ENCODE peak calls at places on chromosomes 13 and 19, in nine cellular contexts. One of them, this sample, is unnamed.

GRCh38 chr13:22422023-22422422 is 751.1 kb downstream of the FGF9 start:
- DNase-seq in activated CD4-positive, alpha-beta T cell treated with anti-CD3 and anti-CD28 coated beads, Interleukin-2, amount 50 U/mL, for 24 hours: no peak
- DNase-seq in hippocampal formation: no peak
- DNase-seq in iPS DF 6.9: no peak
- DNase-seq in activated naive CD4-positive, alpha-beta T cell treated with anti-CD3 and anti-CD28 coated beads, Interleukin-2, amount 50 U/mL, for 16 hours: no peak
- DNase-seq in Calu3: no peak
- DNase-seq in activated effector memory CD4-positive, alpha-beta T cell treated with Interleukin-2 at 50 U/mL for 16 hours: no peak
- DNase-seq in breast epithelium: no peak
- DNase-seq in CD8-positive, alpha-beta T cell: no peak
- DNase-seq in this sample: no peak

GRCh38 chr19:4369888-4370260 is 26.5 kb downstream of the MPND start:
- DNase-seq in activated CD4-positive, alpha-beta T cell treated with anti-CD3 and anti-CD28 coated beads, Interleukin-2, amount 50 U/mL, for 24 hours: peak
- DNase-seq in hippocampal formation: peak
- DNase-seq in iPS DF 6.9: no peak
- DNase-seq in activated naive CD4-positive, alpha-beta T cell treated with anti-CD3 and anti-CD28 coated beads, Interleukin-2, amount 50 U/mL, for 16 hours: peak
- DNase-seq in Calu3: no peak
- DNase-seq in activated effector memory CD4-positive, alpha-beta T cell treated with Interleukin-2 at 50 U/mL for 16 hours: peak
- DNase-seq in breast epithelium: no peak
- DNase-seq in CD8-positive, alpha-beta T cell: peak
- DNase-seq in this sample: peak

GRCh38 chr13:104327217-104327616 is 1261.0 kb upstream of the SLC10A2 start:
- DNase-seq in activated CD4-positive, alpha-beta T cell treated with anti-CD3 and anti-CD28 coated beads, Interleukin-2, amount 50 U/mL, for 24 hours: no peak
- DNase-seq in hippocampal formation: no peak
- DNase-seq in iPS DF 6.9: no peak
- DNase-seq in activated naive CD4-positive, alpha-beta T cell treated with anti-CD3 and anti-CD28 coated beads, Interleukin-2, amount 50 U/mL, for 16 hours: no peak
- DNase-seq in Calu3: no peak
- DNase-seq in activated effector memory CD4-positive, alpha-beta T cell treated with Interleukin-2 at 50 U/mL for 16 hours: no peak
- DNase-seq in breast epithelium: no peak
- DNase-seq in CD8-positive, alpha-beta T cell: no peak
- DNase-seq in this sample: no peak

GRCh38 chr13:35252536-35253205 is 223.8 kb downstream of the MAB21L1 start:
- DNase-seq in activated CD4-positive, alpha-beta T cell treated with anti-CD3 and anti-CD28 coated beads, Interleukin-2, amount 50 U/mL, for 24 hours: no peak
- DNase-seq in hippocampal formation: no peak
- DNase-seq in iPS DF 6.9: no peak
- DNase-seq in activated naive CD4-positive, alpha-beta T cell treated with anti-CD3 and anti-CD28 coated beads, Interleukin-2, amount 50 U/mL, for 16 hours: no peak
- DNase-seq in Calu3: no peak
- DNase-seq in activated effector memory CD4-positive, alpha-beta T cell treated with Interleukin-2 at 50 U/mL for 16 hours: no peak
- DNase-seq in breast epithelium: no peak
- DNase-seq in CD8-positive, alpha-beta T cell: no peak
- DNase-seq in this sample: no peak

GRCh38 chr19:44808463-44809371 is at the start of gene BCAM:
- DNase-seq in activated CD4-positive, alpha-beta T cell treated with anti-CD3 and anti-CD28 coated beads, Interleukin-2, amount 50 U/mL, for 24 hours: no peak
- DNase-seq in hippocampal formation: peak
- DNase-seq in iPS DF 6.9: no peak
- DNase-seq in activated naive CD4-positive, alpha-beta T cell treated with anti-CD3 and anti-CD28 coated beads, Interleukin-2, amount 50 U/mL, for 16 hours: no peak
- DNase-seq in Calu3: peak
- DNase-seq in activated effector memory CD4-positive, alpha-beta T cell treated with Interleukin-2 at 50 U/mL for 16 hours: no peak
- DNase-seq in breast epithelium: peak
- DNase-seq in CD8-positive, alpha-beta T cell: no peak
- DNase-seq in this sample: no peak

GRCh38 chr13:44426461-44426860 is 52.8 kb downstream of the SERP2 start:
- DNase-seq in activated CD4-positive, alpha-beta T cell treated with anti-CD3 and anti-CD28 coated beads, Interleukin-2, amount 50 U/mL, for 24 hours: no peak
- DNase-seq in hippocampal formation: no peak
- DNase-seq in iPS DF 6.9: no peak
- DNase-seq in activated naive CD4-positive, alpha-beta T cell treated with anti-CD3 and anti-CD28 coated beads, Interleukin-2, amount 50 U/mL, for 16 hours: no peak
- DNase-seq in Calu3: no peak
- DNase-seq in activated effector memory CD4-positive, alpha-beta T cell treated with Interleukin-2 at 50 U/mL for 16 hours: no peak
- DNase-seq in breast epithelium: no peak
- DNase-seq in CD8-positive, alpha-beta T cell: no peak
- DNase-seq in this sample: no peak

GRCh38 chr13:28744091-28744536 is 25.3 kb upstream of the SLC46A3 start:
- DNase-seq in activated CD4-positive, alpha-beta T cell treated with anti-CD3 and anti-CD28 coated beads, Interleukin-2, amount 50 U/mL, for 24 hours: no peak
- DNase-seq in hippocampal formation: no peak
- DNase-seq in iPS DF 6.9: no peak
- DNase-seq in activated naive CD4-positive, alpha-beta T cell treated with anti-CD3 and anti-CD28 coated beads, Interleukin-2, amount 50 U/mL, for 16 hours: no peak
- DNase-seq in Calu3: no peak
- DNase-seq in activated effector memory CD4-positive, alpha-beta T cell treated with Interleukin-2 at 50 U/mL for 16 hours: no peak
- DNase-seq in breast epithelium: no peak
- DNase-seq in CD8-positive, alpha-beta T cell: no peak
- DNase-seq in this sample: no peak

GRCh38 chr19:3335431-3336350 is 30.7 kb upstream of the NFIC start:
- DNase-seq in activated CD4-positive, alpha-beta T cell treated with anti-CD3 and anti-CD28 coated beads, Interleukin-2, amount 50 U/mL, for 24 hours: no peak
- DNase-seq in hippocampal formation: no peak
- DNase-seq in iPS DF 6.9: no peak
- DNase-seq in activated naive CD4-positive, alpha-beta T cell treated with anti-CD3 and anti-CD28 coated beads, Interleukin-2, amount 50 U/mL, for 16 hours: no peak
- DNase-seq in Calu3: no peak
- DNase-seq in activated effector memory CD4-positive, alpha-beta T cell treated with Interleukin-2 at 50 U/mL for 16 hours: no peak
- DNase-seq in breast epithelium: no peak
- DNase-seq in CD8-positive, alpha-beta T cell: no peak
- DNase-seq in this sample: no peak

GRCh38 chr19:41307954-41308449 is 2.0 kb upstream of the CCDC97 start:
- DNase-seq in activated CD4-positive, alpha-beta T cell treated with anti-CD3 and anti-CD28 coated beads, Interleukin-2, amount 50 U/mL, for 24 hours: no peak
- DNase-seq in hippocampal formation: no peak
- DNase-seq in iPS DF 6.9: no peak
- DNase-seq in activated naive CD4-positive, alpha-beta T cell treated with anti-CD3 and anti-CD28 coated beads, Interleukin-2, amount 50 U/mL, for 16 hours: no peak
- DNase-seq in Calu3: no peak
- DNase-seq in activated effector memory CD4-positive, alpha-beta T cell treated with Interleukin-2 at 50 U/mL for 16 hours: no peak
- DNase-seq in breast epithelium: no peak
- DNase-seq in CD8-positive, alpha-beta T cell: no peak
- DNase-seq in this sample: no peak

GRCh38 chr13:25192936-25193335 is 20.8 kb upstream of the AMER2 start:
- DNase-seq in activated CD4-positive, alpha-beta T cell treated with anti-CD3 and anti-CD28 coated beads, Interleukin-2, amount 50 U/mL, for 24 hours: no peak
- DNase-seq in hippocampal formation: peak
- DNase-seq in iPS DF 6.9: no peak
- DNase-seq in activated naive CD4-positive, alpha-beta T cell treated with anti-CD3 and anti-CD28 coated beads, Interleukin-2, amount 50 U/mL, for 16 hours: no peak
- DNase-seq in Calu3: no peak
- DNase-seq in activated effector memory CD4-positive, alpha-beta T cell treated with Interleukin-2 at 50 U/mL for 16 hours: no peak
- DNase-seq in breast epithelium: no peak
- DNase-seq in CD8-positive, alpha-beta T cell: no peak
- DNase-seq in this sample: no peak

GRCh38 chr19:2149980-2150793 is 1.2 kb downstream of the AP3D1 start:
- DNase-seq in activated CD4-positive, alpha-beta T cell treated with anti-CD3 and anti-CD28 coated beads, Interleukin-2, amount 50 U/mL, for 24 hours: no peak
- DNase-seq in hippocampal formation: no peak
- DNase-seq in iPS DF 6.9: no peak
- DNase-seq in activated naive CD4-positive, alpha-beta T cell treated with anti-CD3 and anti-CD28 coated beads, Interleukin-2, amount 50 U/mL, for 16 hours: no peak
- DNase-seq in Calu3: no peak
- DNase-seq in activated effector memory CD4-positive, alpha-beta T cell treated with Interleukin-2 at 50 U/mL for 16 hours: no peak
- DNase-seq in breast epithelium: peak
- DNase-seq in CD8-positive, alpha-beta T cell: no peak
- DNase-seq in this sample: no peak

GRCh38 chr19:16037424-16038195 is 38.7 kb upstream of the TPM4 start:
- DNase-seq in activated CD4-positive, alpha-beta T cell treated with anti-CD3 and anti-CD28 coated beads, Interleukin-2, amount 50 U/mL, for 24 hours: no peak
- DNase-seq in hippocampal formation: no peak
- DNase-seq in iPS DF 6.9: no peak
- DNase-seq in activated naive CD4-positive, alpha-beta T cell treated with anti-CD3 and anti-CD28 coated beads, Interleukin-2, amount 50 U/mL, for 16 hours: no peak
- DNase-seq in Calu3: no peak
- DNase-seq in activated effector memory CD4-positive, alpha-beta T cell treated with Interleukin-2 at 50 U/mL for 16 hours: no peak
- DNase-seq in breast epithelium: no peak
- DNase-seq in CD8-positive, alpha-beta T cell: no peak
- DNase-seq in this sample: peak

GRCh38 chr19:41225238-41226052 is 6.4 kb downstream of the AXL start:
- DNase-seq in activated CD4-positive, alpha-beta T cell treated with anti-CD3 and anti-CD28 coated beads, Interleukin-2, amount 50 U/mL, for 24 hours: no peak
- DNase-seq in hippocampal formation: no peak
- DNase-seq in iPS DF 6.9: no peak
- DNase-seq in activated naive CD4-positive, alpha-beta T cell treated with anti-CD3 and anti-CD28 coated beads, Interleukin-2, amount 50 U/mL, for 16 hours: peak
- DNase-seq in Calu3: peak
- DNase-seq in activated effector memory CD4-positive, alpha-beta T cell treated with Interleukin-2 at 50 U/mL for 16 hours: no peak
- DNase-seq in breast epithelium: peak
- DNase-seq in CD8-positive, alpha-beta T cell: peak
- DNase-seq in this sample: no peak

GRCh38 chr19:4375164-4375619 is 25.2 kb downstream of the SH3GL1 start:
- DNase-seq in activated CD4-positive, alpha-beta T cell treated with anti-CD3 and anti-CD28 coated beads, Interleukin-2, amount 50 U/mL, for 24 hours: no peak
- DNase-seq in hippocampal formation: no peak
- DNase-seq in iPS DF 6.9: no peak
- DNase-seq in activated naive CD4-positive, alpha-beta T cell treated with anti-CD3 and anti-CD28 coated beads, Interleukin-2, amount 50 U/mL, for 16 hours: no peak
- DNase-seq in Calu3: peak
- DNase-seq in activated effector memory CD4-positive, alpha-beta T cell treated with Interleukin-2 at 50 U/mL for 16 hours: no peak
- DNase-seq in breast epithelium: no peak
- DNase-seq in CD8-positive, alpha-beta T cell: no peak
- DNase-seq in this sample: no peak

GRCh38 chr13:114025432-114026127 is 51.7 kb upstream of the C13orf46 start:
- DNase-seq in activated CD4-positive, alpha-beta T cell treated with anti-CD3 and anti-CD28 coated beads, Interleukin-2, amount 50 U/mL, for 24 hours: no peak
- DNase-seq in hippocampal formation: peak
- DNase-seq in iPS DF 6.9: no peak
- DNase-seq in activated naive CD4-positive, alpha-beta T cell treated with anti-CD3 and anti-CD28 coated beads, Interleukin-2, amount 50 U/mL, for 16 hours: no peak
- DNase-seq in Calu3: no peak
- DNase-seq in activated effector memory CD4-positive, alpha-beta T cell treated with Interleukin-2 at 50 U/mL for 16 hours: no peak
- DNase-seq in breast epithelium: no peak
- DNase-seq in CD8-positive, alpha-beta T cell: no peak
- DNase-seq in this sample: no peak

GRCh38 chr19:42252365-42253244 is 2.3 kb downstream of the ERF start:
- DNase-seq in activated CD4-positive, alpha-beta T cell treated with anti-CD3 and anti-CD28 coated beads, Interleukin-2, amount 50 U/mL, for 24 hours: no peak
- DNase-seq in hippocampal formation: peak
- DNase-seq in iPS DF 6.9: no peak
- DNase-seq in activated naive CD4-positive, alpha-beta T cell treated with anti-CD3 and anti-CD28 coated beads, Interleukin-2, amount 50 U/mL, for 16 hours: no peak
- DNase-seq in Calu3: peak
- DNase-seq in activated effector memory CD4-positive, alpha-beta T cell treated with Interleukin-2 at 50 U/mL for 16 hours: no peak
- DNase-seq in breast epithelium: peak
- DNase-seq in CD8-positive, alpha-beta T cell: no peak
- DNase-seq in this sample: no peak

GRCh38 chr19:29485293-29485692 is 40.5 kb upstream of the VSTM2B start:
- DNase-seq in activated CD4-positive, alpha-beta T cell treated with anti-CD3 and anti-CD28 coated beads, Interleukin-2, amount 50 U/mL, for 24 hours: no peak
- DNase-seq in hippocampal formation: no peak
- DNase-seq in iPS DF 6.9: no peak
- DNase-seq in activated naive CD4-positive, alpha-beta T cell treated with anti-CD3 and anti-CD28 coated beads, Interleukin-2, amount 50 U/mL, for 16 hours: no peak
- DNase-seq in Calu3: no peak
- DNase-seq in activated effector memory CD4-positive, alpha-beta T cell treated with Interleukin-2 at 50 U/mL for 16 hours: no peak
- DNase-seq in breast epithelium: no peak
- DNase-seq in CD8-positive, alpha-beta T cell: no peak
- DNase-seq in this sample: no peak

GRCh38 chr13:20721058-20721453 is 17.6 kb downstream of the IL17D start:
- DNase-seq in activated CD4-positive, alpha-beta T cell treated with anti-CD3 and anti-CD28 coated beads, Interleukin-2, amount 50 U/mL, for 24 hours: no peak
- DNase-seq in hippocampal formation: no peak
- DNase-seq in iPS DF 6.9: no peak
- DNase-seq in activated naive CD4-positive, alpha-beta T cell treated with anti-CD3 and anti-CD28 coated beads, Interleukin-2, amount 50 U/mL, for 16 hours: no peak
- DNase-seq in Calu3: no peak
- DNase-seq in activated effector memory CD4-positive, alpha-beta T cell treated with Interleukin-2 at 50 U/mL for 16 hours: no peak
- DNase-seq in breast epithelium: no peak
- DNase-seq in CD8-positive, alpha-beta T cell: no peak
- DNase-seq in this sample: no peak